ENCODE peak calls at places on chromosomes 5 and 9, in ten cellular contexts. One of them, this sample, is unnamed.

GRCh38 chr5:12848709-12849108 is 944.5 kb upstream of the CTNND2 start:
- DNase-seq in cardiac fibroblast: no peak
- DNase-seq in tibial artery: no peak
- DNase-seq in OCI-LY7: no peak
- DNase-seq in tibial nerve: no peak
- DNase-seq in fibroblast of lung: no peak
- DNase-seq in foreskin fibroblast: no peak
- DNase-seq in endothelial cell: no peak
- DNase-seq in psoas muscle: no peak
- DNase-seq in uterus: no peak
- DNase-seq in this sample: no peak

GRCh38 chr5:149795360-149795759 is 65.2 kb downstream of the PPARGC1B start:
- DNase-seq in OCI-LY7: no peak
- DNase-seq in cardiac fibroblast: no peak
- DNase-seq in tibial nerve: no peak
- DNase-seq in foreskin fibroblast: no peak
- DNase-seq in fibroblast of lung: no peak
- DNase-seq in uterus: no peak
- DNase-seq in tibial artery: no peak
- DNase-seq in endothelial cell: no peak
- DNase-seq in psoas muscle: no peak
- DNase-seq in this sample: no peak

GRCh38 chr9:75692309-75692708 is 198.2 kb upstream of the PCSK5 start:
- DNase-seq in cardiac fibroblast: no peak
- DNase-seq in uterus: no peak
- DNase-seq in psoas muscle: no peak
- DNase-seq in tibial artery: no peak
- DNase-seq in fibroblast of lung: no peak
- DNase-seq in foreskin fibroblast: no peak
- DNase-seq in OCI-LY7: no peak
- DNase-seq in endothelial cell: no peak
- DNase-seq in tibial nerve: no peak
- DNase-seq in this sample: no peak

GRCh38 chr5:72529383-72529782 is 22.2 kb upstream of the ZNF366 start:
- DNase-seq in uterus: no peak
- DNase-seq in endothelial cell: no peak
- DNase-seq in cardiac fibroblast: no peak
- DNase-seq in OCI-LY7: no peak
- DNase-seq in tibial artery: no peak
- DNase-seq in psoas muscle: no peak
- DNase-seq in fibroblast of lung: no peak
- DNase-seq in foreskin fibroblast: no peak
- DNase-seq in tibial nerve: no peak
- DNase-seq in this sample: no peak

GRCh38 chr5:169710675-169711074 is 73.6 kb downstream of the DOCK2 start:
- DNase-seq in cardiac fibroblast: no peak
- DNase-seq in fibroblast of lung: no peak
- DNase-seq in OCI-LY7: no peak
- DNase-seq in endothelial cell: no peak
- DNase-seq in uterus: no peak
- DNase-seq in tibial artery: no peak
- DNase-seq in foreskin fibroblast: no peak
- DNase-seq in psoas muscle: no peak
- DNase-seq in tibial nerve: no peak
- DNase-seq in this sample: no peak

GRCh38 chr5:107290780-107291398 is 379.8 kb downstream of the EFNA5 start:
- DNase-seq in OCI-LY7: no peak
- DNase-seq in endothelial cell: no peak
- DNase-seq in tibial nerve: no peak
- DNase-seq in psoas muscle: no peak
- DNase-seq in foreskin fibroblast: no peak
- DNase-seq in fibroblast of lung: no peak
- DNase-seq in tibial artery: no peak
- DNase-seq in uterus: no peak
- DNase-seq in cardiac fibroblast: no peak
- DNase-seq in this sample: no peak

GRCh38 chr9:34242830-34243229 is 64.0 kb downstream of the UBAP1 start:
- DNase-seq in uterus: no peak
- DNase-seq in tibial nerve: no peak
- DNase-seq in psoas muscle: no peak
- DNase-seq in OCI-LY7: no peak
- DNase-seq in fibroblast of lung: no peak
- DNase-seq in tibial artery: no peak
- DNase-seq in cardiac fibroblast: peak
- DNase-seq in endothelial cell: no peak
- DNase-seq in foreskin fibroblast: no peak
- DNase-seq in this sample: no peak

GRCh38 chr5:104171958-104172357 is 609.4 kb upstream of the NUDT12 start:
- DNase-seq in tibial nerve: no peak
- DNase-seq in foreskin fibroblast: no peak
- DNase-seq in psoas muscle: no peak
- DNase-seq in fibroblast of lung: no peak
- DNase-seq in tibial artery: no peak
- DNase-seq in endothelial cell: no peak
- DNase-seq in cardiac fibroblast: no peak
- DNase-seq in OCI-LY7: no peak
- DNase-seq in uterus: no peak
- DNase-seq in this sample: no peak

GRCh38 chr5:428754-429452 is 14.1 kb upstream of the EXOC3 start:
- DNase-seq in tibial nerve: no peak
- DNase-seq in cardiac fibroblast: no peak
- DNase-seq in OCI-LY7: no peak
- DNase-seq in tibial artery: no peak
- DNase-seq in foreskin fibroblast: no peak
- DNase-seq in fibroblast of lung: no peak
- DNase-seq in endothelial cell: peak
- DNase-seq in psoas muscle: peak
- DNase-seq in uterus: no peak
- DNase-seq in this sample: no peak

GRCh38 chr9:129894106-129894823 is 59.0 kb downstream of the USP20 start:
- DNase-seq in endothelial cell: no peak
- DNase-seq in fibroblast of lung: no peak
- DNase-seq in psoas muscle: no peak
- DNase-seq in foreskin fibroblast: no peak
- DNase-seq in tibial nerve: no peak
- DNase-seq in cardiac fibroblast: no peak
- DNase-seq in OCI-LY7: no peak
- DNase-seq in tibial artery: no peak
- DNase-seq in uterus: no peak
- DNase-seq in this sample: no peak

GRCh38 chr9:70595211-70595610 is 180.8 kb upstream of the KLF9 start:
- DNase-seq in OCI-LY7: no peak
- DNase-seq in endothelial cell: no peak
- DNase-seq in foreskin fibroblast: no peak
- DNase-seq in uterus: no peak
- DNase-seq in cardiac fibroblast: no peak
- DNase-seq in psoas muscle: no peak
- DNase-seq in tibial artery: no peak
- DNase-seq in fibroblast of lung: no peak
- DNase-seq in tibial nerve: no peak
- DNase-seq in this sample: no peak

GRCh38 chr9:32350682-32351081 is 33.8 kb upstream of the ACO1 start:
- DNase-seq in tibial artery: no peak
- DNase-seq in tibial nerve: no peak
- DNase-seq in fibroblast of lung: peak
- DNase-seq in foreskin fibroblast: no peak
- DNase-seq in endothelial cell: no peak
- DNase-seq in OCI-LY7: peak
- DNase-seq in uterus: no peak
- DNase-seq in psoas muscle: no peak
- DNase-seq in cardiac fibroblast: peak
- DNase-seq in this sample: no peak

GRCh38 chr9:8904971-8905370 is 1105.4 kb upstream of the DMAC1 start:
- DNase-seq in OCI-LY7: no peak
- DNase-seq in psoas muscle: no peak
- DNase-seq in endothelial cell: no peak
- DNase-seq in tibial nerve: no peak
- DNase-seq in uterus: no peak
- DNase-seq in fibroblast of lung: peak
- DNase-seq in tibial artery: no peak
- DNase-seq in cardiac fibroblast: no peak
- DNase-seq in foreskin fibroblast: no peak
- DNase-seq in this sample: no peak

GRCh38 chr9:124137009-124137943 is 120.5 kb upstream of the NEK6 start:
- DNase-seq in tibial nerve: no peak
- DNase-seq in OCI-LY7: peak
- DNase-seq in cardiac fibroblast: peak
- DNase-seq in endothelial cell: no peak
- DNase-seq in tibial artery: no peak
- DNase-seq in uterus: no peak
- DNase-seq in foreskin fibroblast: no peak
- DNase-seq in psoas muscle: peak
- DNase-seq in fibroblast of lung: no peak
- DNase-seq in this sample: no peak

GRCh38 chr5:37825334-37825915 is 14.4 kb downstream of the GDNF start:
- DNase-seq in cardiac fibroblast: no peak
- DNase-seq in psoas muscle: no peak
- DNase-seq in tibial nerve: no peak
- DNase-seq in endothelial cell: no peak
- DNase-seq in fibroblast of lung: no peak
- DNase-seq in tibial artery: no peak
- DNase-seq in uterus: no peak
- DNase-seq in OCI-LY7: no peak
- DNase-seq in foreskin fibroblast: no peak
- DNase-seq in this sample: no peak

GRCh38 chr9:97140566-97140965 is 101.6 kb upstream of the CTSV start:
- DNase-seq in foreskin fibroblast: no peak
- DNase-seq in uterus: no peak
- DNase-seq in fibroblast of lung: no peak
- DNase-seq in cardiac fibroblast: no peak
- DNase-seq in endothelial cell: no peak
- DNase-seq in tibial nerve: no peak
- DNase-seq in tibial artery: no peak
- DNase-seq in OCI-LY7: no peak
- DNase-seq in psoas muscle: no peak
- DNase-seq in this sample: no peak

GRCh38 chr9:37034320-37034937 is 361 bp upstream of the PAX5 start:
- DNase-seq in cardiac fibroblast: no peak
- DNase-seq in tibial nerve: no peak
- DNase-seq in foreskin fibroblast: no peak
- DNase-seq in fibroblast of lung: no peak
- DNase-seq in psoas muscle: peak
- DNase-seq in tibial artery: no peak
- DNase-seq in OCI-LY7: peak
- DNase-seq in uterus: no peak
- DNase-seq in endothelial cell: peak
- DNase-seq in this sample: no peak

GRCh38 chr5:83721878-83722779 is 1.5 kb upstream of the HAPLN1 start:
- DNase-seq in foreskin fibroblast: peak
- DNase-seq in tibial artery: peak
- DNase-seq in fibroblast of lung: peak
- DNase-seq in cardiac fibroblast: peak
- DNase-seq in endothelial cell: peak
- DNase-seq in OCI-LY7: no peak
- DNase-seq in psoas muscle: no peak
- DNase-seq in tibial nerve: peak
- DNase-seq in uterus: no peak
- DNase-seq in this sample: peak

GRCh38 chr5:119321569-119322311 is 34.1 kb upstream of the TNFAIP8 start:
- DNase-seq in cardiac fibroblast: no peak
- DNase-seq in fibroblast of lung: no peak
- DNase-seq in foreskin fibroblast: no peak
- DNase-seq in endothelial cell: no peak
- DNase-seq in OCI-LY7: no peak
- DNase-seq in uterus: no peak
- DNase-seq in psoas muscle: no peak
- DNase-seq in tibial nerve: no peak
- DNase-seq in tibial artery: no peak
- DNase-seq in this sample: no peak

GRCh38 chr5:29002481-29002880 is 1964.1 kb upstream of the CDH9 start:
- DNase-seq in OCI-LY7: no peak
- DNase-seq in tibial artery: no peak
- DNase-seq in uterus: no peak
- DNase-seq in fibroblast of lung: no peak
- DNase-seq in cardiac fibroblast: no peak
- DNase-seq in tibial nerve: no peak
- DNase-seq in endothelial cell: no peak
- DNase-seq in psoas muscle: no peak
- DNase-seq in foreskin fibroblast: no peak
- DNase-seq in this sample: no peak

GRCh38 chr5:29001666-29002065 is 1963.3 kb upstream of the CDH9 start:
- DNase-seq in uterus: no peak
- DNase-seq in foreskin fibroblast: no peak
- DNase-seq in tibial nerve: no peak
- DNase-seq in tibial artery: no peak
- DNase-seq in cardiac fibroblast: no peak
- DNase-seq in endothelial cell: peak
- DNase-seq in psoas muscle: no peak
- DNase-seq in fibroblast of lung: no peak
- DNase-seq in OCI-LY7: no peak
- DNase-seq in this sample: no peak

GRCh38 chr5:29005386-29005785 is 1967.0 kb upstream of the CDH9 start:
- DNase-seq in tibial nerve: no peak
- DNase-seq in fibroblast of lung: no peak
- DNase-seq in uterus: no peak
- DNase-seq in cardiac fibroblast: no peak
- DNase-seq in psoas muscle: no peak
- DNase-seq in endothelial cell: peak
- DNase-seq in foreskin fibroblast: no peak
- DNase-seq in tibial artery: no peak
- DNase-seq in OCI-LY7: no peak
- DNase-seq in this sample: no peak
- TF ChIP-seq CTCF in tibial nerve: no peak
- TF ChIP-seq CTCF in fibroblast of lung: no peak
- TF ChIP-seq CTCF in uterus: no peak
- TF ChIP-seq CTCF in cardiac fibroblast: no peak
- TF ChIP-seq CTCF in psoas muscle: no peak
- TF ChIP-seq CTCF in endothelial cell: peak
- TF ChIP-seq CTCF in foreskin fibroblast: no peak
- TF ChIP-seq CTCF in tibial artery: no peak
- TF ChIP-seq CTCF in OCI-LY7: no peak
- TF ChIP-seq CTCF in this sample: no peak

GRCh38 chr9:74281674-74282073 is 215.5 kb upstream of the RORB start:
- DNase-seq in tibial artery: no peak
- DNase-seq in psoas muscle: no peak
- DNase-seq in tibial nerve: no peak
- DNase-seq in uterus: no peak
- DNase-seq in endothelial cell: peak
- DNase-seq in foreskin fibroblast: no peak
- DNase-seq in OCI-LY7: peak
- DNase-seq in fibroblast of lung: no peak
- DNase-seq in cardiac fibroblast: no peak
- DNase-seq in this sample: no peak
- TF ChIP-seq CTCF in tibial artery: no peak
- TF ChIP-seq CTCF in psoas muscle: no peak
- TF ChIP-seq CTCF in tibial nerve: no peak
- TF ChIP-seq CTCF in uterus: no peak
- TF ChIP-seq CTCF in endothelial cell: peak
- TF ChIP-seq CTCF in foreskin fibroblast: no peak
- TF ChIP-seq CTCF in OCI-LY7: peak
- TF ChIP-seq CTCF in fibroblast of lung: no peak
- TF ChIP-seq CTCF in cardiac fibroblast: no peak
- TF ChIP-seq CTCF in this sample: peak

GRCh38 chr5:167030500-167031120 is 1260.8 kb upstream of the WWC1 start:
- DNase-seq in foreskin fibroblast: no peak
- DNase-seq in endothelial cell: peak
- DNase-seq in fibroblast of lung: no peak
- DNase-seq in uterus: no peak
- DNase-seq in OCI-LY7: no peak
- DNase-seq in tibial nerve: no peak
- DNase-seq in psoas muscle: no peak
- DNase-seq in tibial artery: no peak
- DNase-seq in cardiac fibroblast: peak
- DNase-seq in this sample: no peak
- TF ChIP-seq CTCF in foreskin fibroblast: peak
- TF ChIP-seq CTCF in endothelial cell: peak
- TF ChIP-seq CTCF in fibroblast of lung: peak
- TF ChIP-seq CTCF in uterus: no peak
- TF ChIP-seq CTCF in OCI-LY7: peak
- TF ChIP-seq CTCF in tibial nerve: no peak
- TF ChIP-seq CTCF in psoas muscle: no peak
- TF ChIP-seq CTCF in tibial artery: no peak
- TF ChIP-seq CTCF in cardiac fibroblast: no peak
- TF ChIP-seq CTCF in this sample: peak

GRCh38 chr5:178120661-178121357 is 7.5 kb downstream of the N4BP3 start:
- DNase-seq in cardiac fibroblast: peak
- DNase-seq in endothelial cell: no peak
- DNase-seq in uterus: peak
- DNase-seq in tibial nerve: peak
- DNase-seq in foreskin fibroblast: peak
- DNase-seq in fibroblast of lung: peak
- DNase-seq in tibial artery: no peak
- DNase-seq in psoas muscle: peak
- DNase-seq in OCI-LY7: peak
- DNase-seq in this sample: peak
- TF ChIP-seq CTCF in cardiac fibroblast: peak
- TF ChIP-seq CTCF in endothelial cell: peak
- TF ChIP-seq CTCF in uterus: no peak
- TF ChIP-seq CTCF in tibial nerve: no peak
- TF ChIP-seq CTCF in foreskin fibroblast: peak
- TF ChIP-seq CTCF in fibroblast of lung: peak
- TF ChIP-seq CTCF in tibial artery: no peak
- TF ChIP-seq CTCF in psoas muscle: peak
- TF ChIP-seq CTCF in OCI-LY7: peak
- TF ChIP-seq CTCF in this sample: peak

This sample was measured in D721Med.